ENCODE peak calls at places on chromosomes 11 and 22, in four cellular contexts. I is WTC11, O is K562, J is HepG2. X is an unnamed sample.

GRCh38 chr22:37782340-37783168 is 25.2 kb upstream of the GCAT start:
- DNase-seq in I (no peak), O (peak), J (peak), X (no peak)

GRCh38 chr22:49893025-49893424 is 25.2 kb downstream of the ALG12 start:
- DNase-seq in I (no peak), O (no peak), J (no peak), X (no peak)

GRCh38 chr11:17838102-17838501 is 103.5 kb downstream of the KCNC1 start:
- DNase-seq in I (no peak), O (no peak), J (no peak), X (no peak)

GRCh38 chr22:45602824-45603301 is 68.8 kb upstream of the ATXN10 start:
- DNase-seq in I (peak), O (peak), J (peak), X (no peak)

GRCh38 chr11:85752890-85753581 is 57.9 kb downstream of the SYTL2 start:
- DNase-seq in I (no peak), O (no peak), J (no peak), X (no peak)

GRCh38 chr11:120023120-120023519 is 114.8 kb downstream of the TRIM29 start:
- DNase-seq in I (peak), O (no peak), J (no peak), X (no peak)

GRCh38 chr22:42431401-42432019 is 693 bp downstream of the NFAM1 start:
- DNase-seq in I (no peak), O (no peak), J (no peak), X (no peak)

GRCh38 chr11:57762235-57762866 is 749 bp downstream of the CTNND1 start:
- DNase-seq in I (no peak), O (peak), J (no peak), X (no peak)

GRCh38 chr22:27466229-27466628 is 335.3 kb downstream of the MN1 start:
- DNase-seq in I (no peak), O (no peak), J (no peak), X (no peak)

GRCh38 chr22:27966168-27967064 is 47.4 kb upstream of the PITPNB start:
- DNase-seq in I (no peak), O (no peak), J (no peak), X (no peak)

GRCh38 chr11:116698080-116698479 is 74.7 kb downstream of the BUD13 start:
- DNase-seq in I (no peak), O (no peak), J (no peak), X (no peak)

GRCh38 chr11:86174101-86175046 is 70.2 kb upstream of the EED start:
- DNase-seq in I (no peak), O (peak), J (peak), X (peak)

GRCh38 chr22:25363474-25363873 is 144.0 kb downstream of the CRYBB2 start:
- DNase-seq in I (no peak), O (no peak), J (no peak), X (no peak)

GRCh38 chr22:25361899-25362214 is 142.4 kb downstream of the CRYBB2 start:
- DNase-seq in I (no peak), O (no peak), J (no peak), X (no peak)

GRCh38 chr22:25362883-25363240 is 143.4 kb downstream of the CRYBB2 start:
- DNase-seq in I (no peak), O (no peak), J (no peak), X (no peak)

GRCh38 chr22:25360891-25361645 is 141.6 kb downstream of the CRYBB2 start:
- DNase-seq in I (no peak), O (no peak), J (no peak), X (no peak)

DNA sequence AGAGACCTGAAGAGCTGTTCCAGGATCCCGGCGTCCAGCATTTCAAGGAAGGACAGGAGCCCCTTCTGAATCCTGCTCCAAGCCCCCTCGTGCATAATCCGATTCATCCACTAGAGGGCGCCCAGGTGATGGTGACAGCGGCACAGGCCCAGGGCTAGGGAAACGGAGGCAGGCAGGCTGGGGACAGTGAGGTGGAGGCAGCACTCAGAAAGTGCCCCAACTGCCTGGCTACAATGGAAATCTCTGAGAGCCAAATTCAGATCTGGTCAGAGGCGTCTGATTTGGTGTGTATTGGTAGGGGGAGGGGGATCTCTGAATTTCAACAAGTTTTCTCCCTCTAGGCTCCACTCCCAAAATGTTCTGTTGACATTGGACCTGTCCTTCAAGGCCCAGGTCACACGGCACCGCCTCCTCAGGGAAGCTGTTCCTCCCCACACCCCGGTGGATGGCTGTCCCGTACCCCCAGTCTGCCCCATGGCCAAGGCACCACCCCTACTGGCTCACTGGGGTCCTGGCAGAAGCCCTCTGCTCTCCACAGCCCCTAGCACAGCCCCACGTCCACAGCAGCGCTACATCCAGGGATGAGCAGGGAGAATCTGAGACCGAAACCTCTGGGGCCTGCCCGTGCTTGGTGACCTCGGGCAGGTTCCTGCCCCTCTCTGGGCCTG is 142.9 kb downstream of the CRYBB2 start:
- DNase-seq in I (peak), O (peak), J (peak), X (peak)
- TF ChIP-seq HMGXB4 in I (no peak), O (no peak), J (peak), X (no peak)

DNA sequence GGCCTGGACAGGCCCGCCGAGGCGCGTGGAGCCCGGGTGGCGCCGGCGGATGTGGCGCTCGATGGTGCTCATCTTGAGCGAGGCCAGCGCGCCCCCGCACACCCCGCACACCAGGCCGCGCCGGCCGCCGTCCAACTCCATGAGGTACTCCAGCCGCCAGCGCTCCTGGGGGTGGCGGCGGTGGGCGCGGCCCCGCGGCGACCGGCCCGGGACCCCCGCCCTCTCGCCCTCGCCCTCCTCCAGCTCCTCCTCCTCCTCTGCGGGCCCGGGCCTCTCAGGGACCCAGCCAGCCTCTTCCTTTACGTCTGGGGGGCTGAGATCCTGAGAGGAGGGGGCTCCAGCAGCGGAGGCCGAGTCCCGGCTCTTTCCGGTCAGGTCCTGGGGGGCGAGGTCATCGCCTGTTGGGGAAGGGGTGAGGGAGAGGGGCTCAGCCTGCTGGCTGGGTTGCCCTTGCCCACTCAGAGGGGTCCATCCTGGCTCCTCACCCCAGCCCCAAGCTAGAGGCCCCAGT is 4.3 kb downstream of the ZFTA start:
- DNase-seq in I (no peak), O (no peak), J (no peak), X (no peak)
- TF ChIP-seq HMGXB4 in I (no peak), O (no peak), J (no peak), X (no peak)

DNA sequence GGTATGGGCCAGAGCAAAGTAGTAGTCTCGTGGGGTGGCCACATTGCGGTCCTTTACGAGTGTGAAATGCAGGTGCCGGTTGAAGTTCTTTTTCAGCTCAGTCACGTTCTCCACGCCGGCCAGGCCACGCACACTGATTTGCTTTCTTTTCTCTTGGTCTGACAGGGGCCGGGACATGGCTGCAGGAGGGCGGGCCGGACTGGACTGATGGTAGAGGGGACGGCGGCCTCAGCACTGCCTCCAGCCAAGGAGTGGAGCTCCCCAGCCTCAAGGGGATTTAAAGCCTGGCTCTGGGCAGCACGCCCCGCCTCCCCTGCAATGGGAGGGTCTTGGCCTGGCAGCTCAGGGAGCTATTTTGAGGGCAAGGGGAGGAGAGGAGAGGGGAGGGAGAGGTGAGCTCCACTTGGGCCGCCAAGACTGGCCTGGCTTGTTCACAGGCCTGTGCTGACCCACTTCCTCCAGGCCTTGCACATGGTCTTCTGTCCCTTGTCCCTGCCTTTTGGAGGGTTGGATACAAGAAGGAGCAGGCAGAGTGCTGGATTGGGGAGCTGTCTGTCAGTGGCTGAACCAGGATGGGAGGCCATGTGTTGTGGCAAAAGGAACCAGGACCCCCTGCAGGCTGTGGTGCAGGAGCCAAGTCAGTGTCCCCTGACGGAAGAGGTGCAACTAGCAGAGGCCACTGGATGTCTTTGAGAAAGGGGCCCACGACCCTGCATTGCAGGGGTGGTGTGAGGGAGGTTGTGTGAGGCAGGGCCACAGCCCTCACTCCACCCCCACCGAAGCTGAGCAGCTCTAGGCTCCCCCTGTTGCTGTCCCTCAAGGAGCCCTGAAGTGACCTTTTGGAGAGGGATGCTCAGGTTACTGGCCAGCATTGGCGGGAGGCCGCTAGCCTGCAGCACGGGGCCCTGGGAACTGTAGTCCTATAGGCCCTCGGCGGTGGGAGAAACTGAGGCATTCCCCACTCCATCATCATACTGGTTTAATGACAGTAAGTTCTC is at the start of gene PYGM:
- DNase-seq in I (peak), O (peak), J (no peak), X (no peak)
- TF ChIP-seq HMGXB4 in I (no peak), O (no peak), J (no peak), X (no peak)

GRCh38 chr22:18977824-18978425 is 41.8 kb upstream of the PRODH start:
- DNase-seq in I (no peak), O (no peak), J (no peak), X (no peak)
- TF ChIP-seq HMGXB4 in I (no peak), O (no peak), J (no peak), X (no peak)